ENCODE peak calls at places on chromosomes 6 and 20, in nine cellular contexts. F is cardiac fibroblast, C is adrenal gland, X is breast epithelium, W is GM06990, N is HL-60, D is A673, A is SK-N-SH, U is psoas muscle. Q is an unnamed sample.

GRCh38 chr6:63410435-63411426 is 90.9 kb upstream of the LGSN start:
- DNase-seq in N (no peak), X (no peak), U (no peak), C (no peak), W (no peak), A (no peak), D (no peak), F (no peak), Q (no peak)

GRCh38 chr20:35502352-35502751 is 27.1 kb downstream of the C20orf173 start:
- DNase-seq in W (peak), C (no peak), A (no peak), F (no peak), N (peak), X (no peak), D (no peak), U (no peak), Q (peak)

GRCh38 chr20:44644384-44645131 is 6.9 kb downstream of the ADA start:
- DNase-seq in X (no peak), F (no peak), N (peak), D (no peak), C (no peak), A (no peak), U (no peak), W (peak), Q (peak)

GRCh38 chr6:7773322-7773721 is 47.4 kb downstream of the BMP6 start:
- DNase-seq in U (no peak), N (no peak), F (no peak), A (no peak), X (no peak), W (no peak), C (no peak), D (no peak), Q (no peak)

GRCh38 chr6:52155791-52156576 is 30.2 kb upstream of the IL17A start:
- DNase-seq in C (no peak), F (no peak), D (no peak), U (no peak), N (no peak), X (no peak), A (no peak), W (peak), Q (peak)

GRCh38 chr6:53795254-53795701 is 473 bp downstream of the LRRC1 start:
- DNase-seq in W (no peak), N (peak), A (no peak), F (no peak), C (no peak), U (no peak), D (no peak), X (no peak), Q (no peak)

GRCh38 chr20:35085477-35086225 is 7.0 kb downstream of the TRPC4AP start:
- DNase-seq in N (peak), W (no peak), X (no peak), U (no peak), A (no peak), F (no peak), C (no peak), D (no peak), Q (no peak)

GRCh38 chr6:90194371-90194841 is 102.2 kb downstream of the BACH2 start:
- DNase-seq in F (no peak), W (no peak), X (no peak), U (no peak), C (no peak), A (peak), D (no peak), N (no peak), Q (no peak)

GRCh38 chr20:63071541-63072181 is 64.9 kb upstream of the BHLHE23 start:
- DNase-seq in F (no peak), C (no peak), N (no peak), X (no peak), W (no peak), A (peak), D (peak), U (no peak), Q (no peak)

GRCh38 chr6:98639236-98639635 is 195.1 kb upstream of the POU3F2 start:
- DNase-seq in A (no peak), D (no peak), W (no peak), N (no peak), X (no peak), U (no peak), C (no peak), F (no peak), Q (no peak)

GRCh38 chr20:5928063-5928462 is 22.3 kb downstream of the TRMT6 start:
- DNase-seq in F (no peak), D (no peak), U (no peak), A (no peak), W (no peak), X (no peak), C (no peak), N (no peak), Q (no peak)

GRCh38 chr6:139940741-139941712 is 566.6 kb upstream of the CITED2 start:
- DNase-seq in C (no peak), X (no peak), A (no peak), W (no peak), F (peak), U (no peak), N (peak), D (no peak), Q (peak)

GRCh38 chr6:45709834-45710233 is 305.8 kb downstream of the CLIC5 start:
- DNase-seq in N (no peak), W (peak), A (no peak), X (no peak), C (no peak), D (no peak), F (peak), U (no peak), Q (peak)

GRCh38 chr20:53901064-53901463 is 169.3 kb downstream of the BCAS1 start:
- DNase-seq in X (no peak), N (no peak), U (no peak), F (peak), C (no peak), D (no peak), W (no peak), A (no peak), Q (no peak)

GRCh38 chr6:8029243-8029870 is 34.8 kb downstream of the BLOC1S5 start:
- DNase-seq in U (no peak), A (no peak), N (no peak), F (peak), W (no peak), C (no peak), D (peak), X (no peak), Q (no peak)

GRCh38 chr20:16528078-16528477 is 45.2 kb downstream of the KIF16B start:
- DNase-seq in W (no peak), X (peak), D (no peak), F (peak), N (no peak), C (peak), U (peak), A (no peak), Q (no peak)

GRCh38 chr6:108570518-108570917 is 9.8 kb downstream of the FOXO3 start:
- DNase-seq in X (no peak), U (no peak), W (no peak), F (peak), N (no peak), C (no peak), A (no peak), D (no peak), Q (no peak)
- TF ChIP-seq CTCF in X (no peak), U (no peak), W (peak), F (no peak), N (no peak), C (no peak), A (peak), D (no peak), Q (no peak)

GRCh38 chr6:106089981-106090380 is 3.8 kb downstream of the PRDM1 start:
- DNase-seq in X (no peak), D (peak), C (no peak), W (no peak), U (no peak), F (peak), N (peak), A (no peak), Q (no peak)
- H3K4me3 ChIP-seq in X (peak), D (no peak), C (peak), W (peak), U (peak), F (no peak), N (no peak), A (no peak), Q (peak)

GRCh38 chr6:125586074-125586473 is 163.4 kb upstream of the HEY2 start:
- DNase-seq in C (no peak), N (no peak), W (no peak), U (no peak), D (no peak), X (no peak), A (no peak), F (no peak), Q (no peak)

GRCh38 chr6:125587624-125588023 is 161.8 kb upstream of the HEY2 start:
- DNase-seq in D (no peak), X (no peak), U (no peak), A (no peak), N (no peak), C (no peak), F (no peak), W (no peak), Q (no peak)

GRCh38 chr6:125586605-125587004 is 162.8 kb upstream of the HEY2 start:
- DNase-seq in F (no peak), C (no peak), U (no peak), D (no peak), W (no peak), N (no peak), A (no peak), X (no peak), Q (no peak)

GRCh38 chr6:125585470-125585869 is 164.0 kb upstream of the HEY2 start:
- DNase-seq in A (no peak), W (no peak), D (no peak), C (no peak), U (no peak), X (no peak), F (no peak), N (no peak), Q (no peak)

GRCh38 chr6:125584468-125584939 is 164.9 kb upstream of the HEY2 start:
- DNase-seq in U (peak), D (no peak), X (no peak), F (peak), A (no peak), C (peak), W (no peak), N (no peak), Q (no peak)
- TF ChIP-seq CTCF in U (peak), D (no peak), X (no peak), F (no peak), A (no peak), C (no peak), W (no peak), N (no peak), Q (no peak)

GRCh38 chr6:144365176-144365710 is 80.1 kb downstream of the UTRN start:
- DNase-seq in A (no peak), U (no peak), X (no peak), W (no peak), C (no peak), N (no peak), F (no peak), D (no peak), Q (no peak)

GRCh38 chr6:144362042-144363018 is 77.2 kb downstream of the UTRN start:
- DNase-seq in N (no peak), D (no peak), A (no peak), W (no peak), X (no peak), C (peak), F (peak), U (no peak), Q (no peak)

GRCh38 chr6:144361027-144361426 is 75.9 kb downstream of the UTRN start:
- DNase-seq in C (no peak), D (no peak), F (no peak), A (no peak), W (no peak), N (no peak), X (no peak), U (no peak), Q (no peak)

GRCh38 chr6:144364208-144364718 is 79.1 kb downstream of the UTRN start:
- DNase-seq in N (no peak), D (no peak), F (no peak), A (no peak), X (no peak), W (no peak), C (no peak), U (no peak), Q (no peak)

DNA sequence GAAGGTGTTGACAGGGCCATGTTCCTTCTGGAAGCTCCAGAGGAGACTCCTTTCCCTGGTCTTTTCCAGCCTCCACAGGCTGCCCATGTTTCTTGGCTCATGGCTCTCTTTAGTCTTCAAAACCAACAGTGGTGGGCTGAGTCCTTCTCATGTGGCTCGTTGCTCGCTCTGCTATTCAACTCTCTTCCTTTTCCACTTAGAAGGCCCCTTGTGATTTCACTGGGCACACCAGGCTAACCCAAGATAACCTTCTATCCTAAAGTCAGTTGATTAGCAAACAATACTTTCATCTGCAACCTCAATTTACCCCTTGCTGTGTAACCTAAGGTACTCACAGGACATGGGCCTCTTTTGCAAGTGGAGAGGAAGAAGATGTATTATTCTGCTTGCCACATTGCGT is 79.6 kb downstream of the UTRN start:
- DNase-seq in N (no peak), F (no peak), C (no peak), U (no peak), A (no peak), D (no peak), X (no peak), W (no peak), Q (no peak)
- H3K4me3 ChIP-seq in N (no peak), F (no peak), C (no peak), U (no peak), A (no peak), D (no peak), X (peak), W (no peak), Q (no peak)

GRCh38 chr6:131383421-131384411 is 189.3 kb upstream of the ARG1 start:
- DNase-seq in U (no peak), F (peak), D (peak), C (peak), X (no peak), A (no peak), W (no peak), N (no peak), Q (no peak)

GRCh38 chr6:131382646-131383045 is 190.4 kb upstream of the ARG1 start:
- DNase-seq in N (no peak), W (no peak), F (no peak), A (no peak), U (no peak), C (no peak), D (peak), X (no peak), Q (no peak)

GRCh38 chr6:131390322-131390721 is 182.7 kb upstream of the ARG1 start:
- DNase-seq in D (no peak), A (no peak), C (no peak), F (no peak), U (no peak), N (no peak), X (no peak), W (no peak), Q (no peak)

GRCh38 chr6:131393433-131393832 is 179.6 kb upstream of the ARG1 start:
- DNase-seq in N (no peak), X (no peak), U (no peak), C (no peak), A (no peak), W (no peak), D (no peak), F (no peak), Q (no peak)

DNA sequence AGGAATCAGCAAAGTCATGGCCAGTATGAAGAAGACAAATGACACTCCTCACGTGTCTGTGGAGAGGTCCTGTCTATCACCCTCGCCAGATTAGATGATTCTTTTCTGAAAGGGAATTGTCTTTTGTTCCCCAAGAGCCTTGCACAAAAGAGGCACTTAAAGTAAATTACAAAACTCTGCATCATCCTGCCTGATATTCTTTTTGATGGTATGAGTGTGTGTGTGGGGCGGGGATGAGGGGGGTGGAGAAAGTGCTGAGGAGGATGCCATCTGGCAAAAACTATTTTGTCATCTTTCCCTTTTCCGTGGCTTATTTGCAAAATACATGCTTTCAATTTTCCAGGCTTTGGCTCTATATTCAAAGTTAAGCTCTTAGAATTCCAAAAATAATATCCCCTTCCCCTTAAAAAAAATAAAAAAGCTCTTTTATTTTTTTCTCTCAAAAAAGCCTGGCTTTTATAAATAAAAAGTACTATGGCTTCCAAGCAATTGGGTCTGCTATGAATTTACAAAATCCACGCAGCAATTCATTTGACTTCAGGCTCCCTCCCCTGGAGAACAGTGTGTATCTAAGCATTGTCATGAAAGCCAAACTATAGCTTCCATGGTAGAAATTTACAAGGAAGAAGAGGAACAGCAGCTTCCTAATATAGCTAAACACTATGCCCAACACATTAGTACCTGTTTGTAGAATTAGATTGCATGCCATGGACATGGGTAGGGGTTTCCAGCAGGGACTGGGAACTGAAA is 185.1 kb upstream of the ARG1 start:
- DNase-seq in X (no peak), U (no peak), C (no peak), F (no peak), A (no peak), N (no peak), D (peak), W (no peak), Q (no peak)
- TF ChIP-seq CTCF in X (no peak), U (no peak), C (no peak), F (no peak), A (no peak), N (no peak), D (no peak), W (no peak), Q (no peak)

DNA sequence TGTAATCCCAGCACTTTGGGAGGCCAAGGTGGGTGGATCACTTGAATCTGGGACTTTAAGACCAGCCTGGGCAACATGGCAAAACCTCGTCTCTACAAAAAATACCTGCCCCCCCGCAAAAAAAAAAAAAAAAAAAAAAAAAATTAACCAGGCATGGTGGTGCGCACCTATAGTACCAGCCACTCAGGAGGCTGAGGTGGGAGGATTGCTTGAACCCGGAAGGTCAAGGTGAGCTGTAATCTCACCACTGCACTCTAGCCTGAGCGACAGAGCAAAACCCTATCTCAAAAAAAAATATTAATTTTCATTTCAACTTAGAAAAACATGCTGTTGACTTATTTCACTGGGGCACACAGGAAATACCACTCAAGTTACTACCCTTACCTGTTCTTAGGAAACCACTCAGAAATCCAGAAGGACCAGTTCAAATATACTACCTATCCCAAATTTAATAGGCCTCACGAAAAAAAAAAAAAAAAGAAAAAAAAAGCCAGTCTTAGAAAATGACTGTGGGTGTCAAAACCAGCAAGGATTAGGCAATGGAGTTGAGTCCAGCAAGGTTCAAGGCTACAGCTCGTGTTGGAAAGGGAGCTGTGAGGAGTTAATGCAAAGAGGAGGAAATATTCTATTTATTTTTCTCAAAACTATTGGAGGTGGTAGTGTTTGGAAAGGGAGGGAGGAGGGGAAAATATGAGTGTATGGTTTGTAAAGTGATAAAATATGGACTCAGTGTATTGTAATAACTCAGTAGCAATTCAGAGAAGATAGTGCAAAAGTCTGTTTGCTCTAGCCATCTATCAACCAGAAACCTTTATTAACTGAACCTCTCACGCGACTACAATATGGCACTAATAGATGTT is 33.9 kb upstream of the PIM1 start:
- DNase-seq in C (no peak), X (no peak), W (no peak), F (peak), A (no peak), D (no peak), U (no peak), N (no peak), Q (no peak)
- H3K4me3 ChIP-seq in C (no peak), X (no peak), W (no peak), F (no peak), A (no peak), D (no peak), U (no peak), N (no peak), Q (no peak)

DNA sequence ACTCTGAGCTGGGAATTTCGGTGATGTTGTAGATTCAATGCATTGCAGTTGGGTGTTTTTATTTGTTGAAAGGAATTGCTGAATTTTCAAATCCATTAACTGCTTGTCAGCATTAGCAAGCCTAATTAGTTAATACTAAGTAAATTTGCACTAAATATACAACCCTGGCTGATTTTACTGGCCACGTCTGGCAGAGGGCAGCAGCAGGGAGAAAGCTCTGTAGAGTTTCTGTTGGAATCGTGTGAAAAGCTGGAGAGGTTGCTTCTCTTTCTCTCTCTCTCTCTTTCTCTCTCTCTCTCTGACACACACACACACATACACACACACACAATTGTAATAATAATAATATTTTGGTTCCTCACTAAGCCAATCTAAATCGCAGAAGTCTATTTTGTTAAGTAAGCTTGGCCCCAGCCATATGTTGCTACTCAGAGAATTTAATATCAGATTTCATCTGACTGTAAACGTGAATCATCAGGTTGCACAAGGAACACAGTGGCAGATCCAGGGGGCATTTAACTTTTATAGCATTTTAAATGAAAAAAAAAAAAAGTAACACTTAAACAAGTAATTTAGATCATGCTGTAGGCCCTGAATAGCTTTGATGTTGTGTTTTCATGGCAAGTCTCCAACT is 289.5 kb downstream of the ESR1 start:
- DNase-seq in U (no peak), A (no peak), W (no peak), N (no peak), D (peak), X (no peak), C (no peak), F (peak), Q (no peak)
- TF ChIP-seq CTCF in U (no peak), A (peak), W (no peak), N (no peak), D (no peak), X (no peak), C (no peak), F (peak), Q (no peak)

GRCh38 chr6:16735014-16735413 is 26.2 kb downstream of the ATXN1 start:
- DNase-seq in A (no peak), D (no peak), N (no peak), X (no peak), W (no peak), U (no peak), F (no peak), C (no peak), Q (no peak)

GRCh38 chr6:16729744-16730143 is 31.5 kb downstream of the ATXN1 start:
- DNase-seq in F (no peak), W (no peak), X (no peak), N (no peak), C (no peak), A (no peak), U (no peak), D (no peak), Q (no peak)

GRCh38 chr6:16731503-16732018 is 29.7 kb downstream of the ATXN1 start:
- DNase-seq in N (no peak), F (no peak), U (no peak), W (peak), X (no peak), D (no peak), A (no peak), C (no peak), Q (peak)

GRCh38 chr6:16730720-16731502 is 30.3 kb downstream of the ATXN1 start:
- DNase-seq in U (no peak), A (no peak), W (no peak), C (no peak), N (no peak), F (no peak), D (no peak), X (no peak), Q (no peak)

GRCh38 chr6:16733085-16733484 is 28.2 kb downstream of the ATXN1 start:
- DNase-seq in X (no peak), D (no peak), F (no peak), N (no peak), U (no peak), A (no peak), W (no peak), C (no peak), Q (no peak)
- H3K4me3 ChIP-seq in X (no peak), D (no peak), F (no peak), N (no peak), U (no peak), A (no peak), W (no peak), C (no peak), Q (no peak)